ENCODE peak calls at places on chromosome 20, in nine cellular contexts. U is pancreas; N is DMS153; K is occipital lobe; A is lung microvascular endothelial cell; S is neural crest cell; J is RWPE1; R is activated CD4-positive, alpha-beta T cell treated with anti-CD3 and anti-CD28 coated beads for 1 hour; M is ELF-1. X is an unnamed sample.

GRCh38 chr20:49228676-49229075 is 9.5 kb downstream of the DDX27 start:
- DNase-seq in K (no peak), J (no peak), S (no peak), M (no peak), R (no peak), A (no peak), N (no peak), U (no peak), X (no peak)

GRCh38 chr20:34084227-34084923 is 27.7 kb downstream of the EIF2S2 start:
- DNase-seq in N (no peak), M (no peak), R (no peak), J (no peak), A (no peak), U (no peak), K (no peak), S (no peak), X (no peak)

GRCh38 chr20:37282558-37282957 is 6.9 kb upstream of the MANBAL start:
- DNase-seq in R (no peak), J (peak), K (no peak), A (peak), M (peak), S (no peak), N (no peak), U (no peak), X (no peak)

GRCh38 chr20:44075191-44075949 is 111.6 kb downstream of the JPH2 start:
- DNase-seq in N (no peak), A (no peak), U (no peak), S (no peak), M (no peak), R (no peak), K (no peak), J (no peak), X (no peak)

GRCh38 chr20:49169547-49169946 is 18.6 kb downstream of the STAU1 start:
- DNase-seq in S (no peak), R (no peak), K (no peak), U (no peak), M (no peak), A (no peak), J (no peak), N (no peak), X (no peak)

GRCh38 chr20:48194578-48194977 is 409.3 kb upstream of the SULF2 start:
- DNase-seq in S (no peak), N (peak), A (no peak), M (no peak), R (no peak), J (no peak), K (no peak), U (no peak), X (no peak)

GRCh38 chr20:44464514-44464913 is 11.2 kb upstream of the TTPAL start:
- DNase-seq in S (no peak), A (no peak), M (no peak), K (no peak), R (no peak), N (no peak), U (no peak), J (no peak), X (no peak)

GRCh38 chr20:13102689-13103088 is 93.9 kb downstream of the SPTLC3 start:
- DNase-seq in U (no peak), J (no peak), M (peak), A (no peak), N (no peak), R (no peak), S (no peak), K (no peak), X (no peak)

GRCh38 chr20:25248501-25249172 is 752 bp downstream of the PYGB start:
- DNase-seq in A (peak), N (no peak), R (no peak), S (peak), J (peak), M (peak), U (peak), K (peak), X (peak)

GRCh38 chr20:23161244-23161875 is 75.2 kb upstream of the CD93 start:
- DNase-seq in M (no peak), R (no peak), K (no peak), A (peak), S (no peak), J (no peak), N (no peak), U (no peak), X (no peak)

GRCh38 chr20:22585786-22586493 is 1.6 kb upstream of the FOXA2 start:
- DNase-seq in A (no peak), K (no peak), U (no peak), S (no peak), M (no peak), J (no peak), N (no peak), R (no peak), X (no peak)

GRCh38 chr20:56762401-56762800 is 133.3 kb downstream of the TFAP2C start:
- DNase-seq in A (no peak), K (no peak), U (no peak), J (no peak), M (no peak), S (no peak), R (no peak), N (no peak), X (no peak)